ENCODE peak calls at places on chromosomes 3 and 15, in four cellular contexts. Q is psoas muscle, M is IMR-90, V is uterus. I is an unnamed sample.

GRCh38 chr3:156142649-156143048 is 22.3 kb downstream of the KCNAB1 start:
- DNase-seq in M (no peak), Q (no peak), V (no peak), I (peak; percentile 19)

GRCh38 chr15:88608607-88609181 is 12.4 kb upstream of the AEN start:
- DNase-seq in M (no peak), V (no peak), Q (no peak), I (no peak)

GRCh38 chr15:71256934-71257333 is 141.7 kb downstream of the THSD4 start:
- DNase-seq in M (no peak), V (no peak), Q (no peak), I (no peak)

GRCh38 chr3:48619541-48620524 is 1.7 kb downstream of the TMEM89 start:
- DNase-seq in M (no peak), Q (no peak), V (no peak), I (no peak)

GRCh38 chr3:57960174-57960505 is 48.1 kb upstream of the FLNB start:
- DNase-seq in Q (no peak), M (no peak), V (no peak), I (no peak)

GRCh38 chr15:45048784-45049631 is 26.0 kb downstream of the SORD start:
- DNase-seq in V (no peak), M (peak; percentile 40), Q (no peak), I (no peak)

GRCh38 chr3:86388848-86389247 is 602.1 kb downstream of the VGLL3 start:
- DNase-seq in M (no peak), V (no peak), Q (no peak), I (no peak)

GRCh38 chr3:119794401-119794800 is 12.5 kb downstream of the NR1I2 start:
- DNase-seq in Q (no peak), M (no peak), V (no peak), I (no peak)

GRCh38 chr3:32340039-32340438 is 51.6 kb upstream of the CMTM7 start:
- DNase-seq in V (no peak), M (peak; percentile 35), Q (no peak), I (peak; percentile 17)

GRCh38 chr3:73341272-73341671 is 279.8 kb downstream of the EBLN2 start:
- DNase-seq in M (no peak), Q (no peak), V (no peak), I (no peak)

GRCh38 chr15:73330206-73331051 is 38.3 kb downstream of the HCN4 start:
- DNase-seq in Q (no peak), M (no peak), V (no peak), I (no peak)

GRCh38 chr3:181723064-181723463 is 11.3 kb downstream of the SOX2 start:
- DNase-seq in M (no peak), Q (no peak), V (no peak), I (no peak)

GRCh38 chr15:40229956-40230355 is 8.9 kb upstream of the PAK6 start:
- DNase-seq in M (no peak), V (no peak), Q (no peak), I (no peak)

GRCh38 chr15:63583027-63583426 is 14.2 kb upstream of the FBXL22 start:
- DNase-seq in M (peak; percentile 92), V (no peak), Q (no peak), I (peak; percentile 70)

GRCh38 chr3:14141602-14142315 is 16.9 kb downstream of the TMEM43 start:
- DNase-seq in V (no peak), M (no peak), Q (no peak), I (no peak)

GRCh38 chr3:177300039-177300833 is 103.0 kb upstream of the TBL1XR1 start:
- DNase-seq in M (peak; percentile 68), Q (no peak), V (no peak), I (peak; percentile 33)

GRCh38 chr15:78727561-78727960 is 83.7 kb downstream of the ADAMTS7 start:
- DNase-seq in V (no peak), Q (no peak), M (no peak), I (no peak)

GRCh38 chr3:3200632-3201212 is 21.2 kb upstream of the CRBN start:
- DNase-seq in Q (no peak), V (peak; percentile 39), M (peak; percentile 62), I (peak; percentile 50)

GRCh38 chr3:143035466-143036214 is 34.3 kb downstream of the U2SURP start:
- DNase-seq in V (no peak), Q (no peak), M (peak; percentile 4), I (peak; percentile 6)

GRCh38 chr3:193560870-193561269 is 6.2 kb upstream of the ATP13A4 start:
- DNase-seq in Q (no peak), V (no peak), M (no peak), I (no peak)

GRCh38 chr3:114861666-114862065 is 285.4 kb downstream of the ZBTB20 start:
- DNase-seq in M (no peak), Q (no peak), V (no peak), I (no peak)

GRCh38 chr3:40871411-40871810 is 327.9 kb upstream of the CTNNB1 start:
- DNase-seq in Q (no peak), M (no peak), V (no peak), I (no peak)

GRCh38 chr15:57502116-57502515 is 89.6 kb upstream of the MYZAP start:
- DNase-seq in Q (no peak), M (no peak), V (no peak), I (no peak)
- H3K4me3 ChIP-seq in Q (no peak overlapping the region), M (no peak overlapping the region), V (no peak overlapping the region), I (no peak overlapping the region)

GRCh38 chr15:51970132-51970817 is 1.3 kb downstream of the LEO1 start:
- DNase-seq in V (no peak), Q (no peak), M (no peak), I (no peak)

GRCh38 chr15:51971353-51972133 is at the start of gene LEO1:
- DNase-seq in M (peak; percentile 98), Q (peak; percentile 87), V (peak; percentile 86), I (peak; percentile 98)

GRCh38 chr15:51967583-51967982 is 4.0 kb downstream of the LEO1 start:
- DNase-seq in M (no peak), Q (no peak), V (no peak), I (no peak)

GRCh38 chr15:51970981-51971352 is 611 bp downstream of the LEO1 start:
- DNase-seq in Q (no peak), V (no peak), M (no peak), I (no peak)

GRCh38 chr15:51969728-51970127 is 1.9 kb downstream of the LEO1 start:
- DNase-seq in Q (no peak), M (peak; percentile 23), V (no peak), I (no peak)
- H3K4me3 ChIP-seq in Q (no peak overlapping the region), M (no peak overlapping the region), V (no peak overlapping the region), I (peak overlapping the region; percentile 87)

GRCh38 chr3:168248383-168249047 is 152.8 kb upstream of the GOLIM4 start:
- DNase-seq in V (no peak), M (peak; percentile 47), Q (no peak), I (peak; percentile 76)

GRCh38 chr3:168251371-168251770 is 155.6 kb upstream of the GOLIM4 start:
- DNase-seq in Q (no peak), M (no peak), V (no peak), I (no peak)

GRCh38 chr3:168249539-168250414 is 154.1 kb upstream of the GOLIM4 start:
- DNase-seq in V (peak; percentile 32), M (peak; percentile 63), Q (peak; percentile 70), I (peak; percentile 73)

GRCh38 chr3:168250415-168250861 is 154.7 kb upstream of the GOLIM4 start:
- DNase-seq in V (no peak), M (peak; percentile 6), Q (no peak), I (peak; percentile 4)

GRCh38 chr3:168249048-168249538 is 153.4 kb upstream of the GOLIM4 start:
- DNase-seq in V (no peak), M (peak; percentile 17), Q (no peak), I (peak; percentile 46)
- H3K4me3 ChIP-seq in V (peak overlapping the region; percentile 44), M (peak overlapping the region; percentile 69), Q (peak overlapping the region; percentile 71), I (peak overlapping the region; percentile 55)

GRCh38 chr3:47380026-47380600 is 708 bp upstream of the PTPN23 start:
- DNase-seq in V (no peak), Q (no peak), M (no peak), I (no peak)

GRCh38 chr3:47381317-47382157 is 716 bp downstream of the PTPN23 start:
- DNase-seq in M (peak; percentile 85), V (peak; percentile 85), Q (peak; percentile 88), I (peak; percentile 88)

GRCh38 chr3:47378869-47379268 is 2.0 kb upstream of the PTPN23 start:
- DNase-seq in V (no peak), Q (no peak), M (no peak), I (no peak)

GRCh38 chr3:47380601-47381316 is at the start of gene PTPN23:
- DNase-seq in Q (peak; percentile 99), M (peak; percentile 98), V (peak; percentile 100), I (peak; percentile 98)

GRCh38 chr3:47379488-47379899 is 1.3 kb upstream of the PTPN23 start:
- DNase-seq in Q (no peak), V (no peak), M (no peak), I (no peak)
- H3K4me3 ChIP-seq in Q (peak overlapping the region; percentile 98), V (peak overlapping the region; percentile 71), M (peak overlapping the region; percentile 60), I (peak overlapping the region; percentile 84)

GRCh38 chr3:49787182-49787464 is 781 bp upstream of the IP6K1 start:
- DNase-seq in Q (no peak), V (no peak), M (no peak), I (no peak)
- H3K4me3 ChIP-seq in Q (peak overlapping the region; percentile 96), V (peak overlapping the region; percentile 95), M (no peak overlapping the region), I (peak overlapping the region; percentile 54)

DNA sequence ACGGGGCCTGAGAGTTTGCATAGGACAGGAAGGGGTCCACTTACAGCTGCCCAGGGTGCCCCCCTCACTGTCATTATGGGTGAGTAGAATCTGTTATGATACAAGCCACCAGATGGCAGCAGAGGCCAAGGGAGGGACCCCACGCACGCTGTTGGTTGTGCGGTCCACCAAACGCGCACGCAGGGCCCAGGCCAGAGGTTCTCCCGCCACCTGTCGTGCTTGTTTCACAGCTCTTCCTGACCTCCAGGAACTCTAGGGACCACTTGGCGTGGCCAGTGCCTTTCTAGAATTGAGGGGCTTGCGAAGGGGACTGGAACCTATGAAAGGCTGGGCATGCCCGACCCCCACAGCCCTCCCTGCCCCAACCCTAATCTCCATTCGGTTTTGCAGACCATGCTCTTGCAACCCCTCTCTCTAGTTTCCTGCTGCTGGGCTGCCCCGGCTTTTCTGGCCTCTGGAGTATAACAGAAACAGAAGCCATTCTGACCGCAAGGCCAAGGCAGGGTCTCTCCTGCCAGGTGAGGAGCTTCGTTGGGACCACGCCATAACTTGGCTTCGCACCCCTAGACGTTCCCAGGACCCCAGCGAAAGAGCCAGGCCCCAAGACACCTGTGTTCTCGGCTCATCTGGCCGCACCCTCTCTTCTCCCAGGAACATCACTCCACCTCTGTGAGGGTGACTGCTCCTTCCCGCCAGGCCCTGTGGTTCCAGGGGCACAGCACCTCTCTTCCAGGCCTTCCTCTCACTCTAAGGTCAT is 46.0 kb downstream of the ALDH1L1 start:
- DNase-seq in V (peak; percentile 70), Q (peak; percentile 73), M (peak; percentile 36), I (peak; percentile 75)
- H3K4me3 ChIP-seq in V (no peak overlapping the region), Q (no peak overlapping the region), M (no peak overlapping the region), I (no peak overlapping the region)

GRCh38 chr3:42489116-42489936 is 13.1 kb upstream of the VIPR1 start:
- DNase-seq in M (no peak), V (no peak), Q (no peak), I (no peak)

GRCh38 chr3:42491876-42492507 is 10.5 kb upstream of the VIPR1 start:
- DNase-seq in V (no peak), Q (no peak), M (no peak), I (no peak)

GRCh38 chr3:42489937-42490227 is 12.6 kb upstream of the VIPR1 start:
- DNase-seq in M (no peak), V (no peak), Q (no peak), I (no peak)

GRCh38 chr3:42488687-42489086 is 13.8 kb upstream of the VIPR1 start:
- DNase-seq in V (no peak), M (no peak), Q (no peak), I (no peak)

GRCh38 chr3:42490243-42490642 is 12.2 kb upstream of the VIPR1 start:
- DNase-seq in V (no peak), M (no peak), Q (no peak), I (no peak)
- H3K4me3 ChIP-seq in V (no peak overlapping the region), M (no peak overlapping the region), Q (no peak overlapping the region), I (no peak overlapping the region)

I was measured in foreskin fibroblast.